ENCODE peak calls at places on chromosomes 4 and X, in seven cellular contexts. X is hepatocyte, L is GM13976, W is mammary epithelial cell, S is foreskin fibroblast, J is GM13977, T is transverse colon. U is an unnamed sample.

GRCh38 chr4:174828845-174829701 is at the start of gene GLRA3:
- DNase-seq in L (peak), J (peak), S (peak), T (peak), X (peak), W (peak), U (peak)

GRCh38 chrX:1657367-1658082 is 42.7 kb downstream of the ASMT start:
- DNase-seq in J (peak), T (peak), X (no peak), W (peak), L (peak), S (peak), U (no peak)

GRCh38 chrX:40530471-40530870 is 50.3 kb upstream of the ATP6AP2 start:
- DNase-seq in L (no peak), W (no peak), S (no peak), X (no peak), T (no peak), J (no peak), U (no peak)

GRCh38 chrX:46488712-46489111 is 56.5 kb downstream of the ZNF674 start:
- DNase-seq in X (no peak), T (no peak), S (no peak), W (no peak), J (no peak), L (no peak), U (no peak)

GRCh38 chr4:47531241-47531953 is 46.3 kb downstream of the ATP10D start:
- DNase-seq in S (peak), J (peak), L (peak), X (peak), W (peak), T (peak), U (peak)

GRCh38 chrX:115642895-115643530 is 82.0 kb downstream of the PLS3 start:
- DNase-seq in T (peak), W (peak), J (peak), X (peak), L (peak), S (peak), U (no peak)

GRCh38 chr4:6956087-6956433 is 46.4 kb downstream of the TBC1D14 start:
- DNase-seq in T (no peak), X (no peak), W (no peak), S (no peak), L (no peak), J (no peak), U (no peak)

GRCh38 chrX:63746278-63746677 is 38.7 kb downstream of the ARHGEF9 start:
- DNase-seq in X (no peak), W (peak), L (peak), J (peak), S (no peak), T (no peak), U (no peak)

GRCh38 chr4:156594619-156595018 is 377.0 kb downstream of the PDGFC start:
- DNase-seq in W (peak), T (peak), L (no peak), S (peak), J (no peak), X (peak), U (no peak)

GRCh38 chrX:49656554-49656953 is 39.2 kb downstream of the PAGE1 start:
- DNase-seq in W (no peak), S (no peak), X (no peak), T (no peak), J (no peak), L (no peak), U (no peak)

GRCh38 chr4:87882321-87882720 is 49.6 kb downstream of the MEPE start:
- DNase-seq in J (no peak), S (no peak), L (no peak), T (no peak), X (no peak), W (no peak), U (no peak)

GRCh38 chr4:23213198-23213597 is 520.5 kb downstream of the GBA3 start:
- DNase-seq in J (no peak), X (no peak), S (no peak), L (no peak), W (no peak), T (no peak), U (no peak)

GRCh38 chr4:16642897-16643296 is 255.5 kb downstream of the LDB2 start:
- DNase-seq in W (no peak), J (no peak), S (no peak), X (no peak), L (no peak), T (no peak), U (no peak)

GRCh38 chr4:187478292-187479205 is 517.0 kb upstream of the ZFP42 start:
- DNase-seq in T (no peak), S (peak), J (no peak), W (peak), L (no peak), X (peak), U (no peak)

GRCh38 chr4:10366628-10367027 is 90.6 kb downstream of the ZNF518B start:
- DNase-seq in T (no peak), X (no peak), W (peak), J (no peak), S (no peak), L (no peak), U (no peak)

GRCh38 chr4:7828011-7828720 is 111.5 kb downstream of the AFAP1 start:
- DNase-seq in J (peak), W (peak), S (peak), L (peak), T (peak), X (peak), U (no peak)

GRCh38 chrX:55695227-55696018 is 22.1 kb upstream of the RRAGB start:
- DNase-seq in J (no peak), X (no peak), S (no peak), L (no peak), T (no peak), W (no peak), U (no peak)

GRCh38 chr4:97994765-97995465 is 148.4 kb downstream of the STPG2 start:
- DNase-seq in X (no peak), S (no peak), L (no peak), J (no peak), W (peak), T (no peak), U (no peak)

GRCh38 chrX:103774070-103774642 is 2.5 kb upstream of the PLP1 start:
- DNase-seq in J (no peak), T (no peak), S (peak), X (peak), W (peak), L (no peak), U (no peak)

GRCh38 chr4:13793020-13793710 is 165.6 kb upstream of the BOD1L1 start:
- DNase-seq in J (no peak), L (no peak), S (no peak), T (no peak), W (no peak), X (no peak), U (no peak)

GRCh38 chr4:2395584-2395983 is 22.9 kb downstream of the ZFYVE28 start:
- DNase-seq in W (no peak), J (no peak), T (no peak), S (no peak), L (no peak), X (no peak), U (no peak)

GRCh38 chrX:130994671-130995070 is 63.5 kb upstream of the ARHGAP36 start:
- DNase-seq in X (peak), W (no peak), J (peak), S (peak), T (no peak), L (peak), U (no peak)

GRCh38 chrX:48631376-48632090 is 34.2 kb downstream of the WDR13 start:
- DNase-seq in W (peak), L (peak), X (peak), T (peak), S (peak), J (peak), U (peak)

GRCh38 chr4:101981756-101982155 is 191.2 kb downstream of the BANK1 start:
- DNase-seq in L (no peak), J (no peak), W (peak), T (no peak), X (peak), S (no peak), U (no peak)

GRCh38 chrX:10156199-10157031 is at the start of gene CLCN4:
- DNase-seq in T (peak), S (peak), J (peak), X (peak), W (no peak), L (peak), U (no peak)

GRCh38 chr4:87103691-87104187 is 116.7 kb downstream of the KLHL8 start:
- DNase-seq in L (no peak), J (no peak), W (peak), X (no peak), T (no peak), S (peak), U (no peak)

GRCh38 chr4:6548201-6548881 is 26.6 kb upstream of the MAN2B2 start:
- DNase-seq in W (peak), X (no peak), J (no peak), S (peak), L (no peak), T (no peak), U (no peak)

GRCh38 chr4:84499065-84499982 is at the start of gene NKX6-1:
- DNase-seq in T (peak), S (peak), J (no peak), L (no peak), W (peak), X (peak), U (no peak)

GRCh38 chr4:5758741-5759140 is 47.7 kb downstream of the EVC start:
- DNase-seq in T (no peak), J (no peak), L (no peak), X (peak), W (peak), S (peak), U (no peak)

GRCh38 chr4:37970702-37971101 is 10.5 kb downstream of the PTTG2 start:
- DNase-seq in L (no peak), X (no peak), J (no peak), T (peak), S (peak), W (peak), U (peak)

GRCh38 chr4:76830612-76831474 is 67.1 kb downstream of the SOWAHB start:
- DNase-seq in W (no peak), S (peak), L (no peak), J (no peak), X (peak), T (peak), U (no peak)

GRCh38 chrX:153336128-153336894 is 2.4 kb downstream of the ZNF275 start:
- DNase-seq in X (no peak), S (no peak), W (peak), T (no peak), L (peak), J (peak), U (no peak)

GRCh38 chr4:176945314-176945713 is 152.6 kb upstream of the VEGFC start:
- DNase-seq in T (no peak), S (no peak), X (no peak), L (no peak), J (no peak), W (no peak), U (no peak)

GRCh38 chr4:139200102-139200501 is 23.1 kb upstream of the ELF2 start:
- DNase-seq in J (no peak), S (no peak), X (no peak), T (no peak), W (no peak), L (no peak), U (no peak)

GRCh38 chr4:76736434-76736833 is 161.5 kb downstream of the SOWAHB start:
- DNase-seq in J (no peak), S (peak), W (no peak), T (no peak), L (no peak), X (no peak), U (no peak)

GRCh38 chr4:6368096-6368495 is 98.4 kb downstream of the WFS1 start:
- DNase-seq in J (no peak), T (no peak), X (no peak), L (no peak), S (no peak), W (no peak), U (no peak)

DNA sequence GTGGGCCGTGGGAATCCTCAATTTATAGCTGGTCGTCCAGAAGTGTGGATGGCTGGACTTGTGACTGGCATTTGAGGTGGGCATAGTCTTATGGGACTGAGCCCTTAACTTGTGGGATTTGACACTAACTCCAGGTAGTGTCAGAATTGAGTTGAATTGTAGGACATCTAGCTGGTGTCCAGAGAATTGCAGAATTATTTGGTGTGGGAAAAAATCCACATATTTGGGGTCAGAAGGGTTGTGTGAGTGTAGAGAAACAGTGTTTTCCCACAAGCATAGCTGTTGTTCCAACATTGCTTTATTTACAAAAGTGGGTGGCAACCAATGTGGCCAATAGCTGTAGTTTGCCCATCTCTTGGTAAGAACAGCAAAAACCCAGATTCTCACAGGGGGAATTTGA is 91.3 kb downstream of the MOSPD2 start:
- DNase-seq in X (no peak), J (no peak), S (peak), W (peak), L (no peak), T (no peak), U (no peak)
- TF ChIP-seq CTCF in X (no peak), J (no peak), S (no peak), W (peak), L (no peak), T (no peak), U (no peak)

DNA sequence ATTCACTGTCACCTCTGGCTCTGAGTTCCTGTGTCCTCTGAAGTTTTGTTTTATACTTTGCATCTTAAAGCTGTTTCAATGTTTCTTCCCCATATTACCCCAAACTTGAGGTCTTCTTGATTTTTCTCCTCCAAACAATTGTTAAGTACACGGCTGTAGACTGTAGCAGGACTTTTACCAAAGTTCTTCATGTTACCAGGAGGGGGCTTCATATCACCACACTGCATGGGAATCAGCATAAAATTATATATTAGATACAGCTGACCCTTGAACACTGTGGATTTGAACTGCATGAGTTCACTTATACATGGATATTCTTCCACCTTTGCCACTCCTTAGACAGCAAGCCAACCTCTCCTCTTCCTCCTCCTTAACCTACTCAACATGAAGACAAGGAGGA is 56.6 kb downstream of the SPATA18 start:
- DNase-seq in T (no peak), S (peak), J (no peak), X (no peak), W (no peak), L (no peak), U (no peak)
- TF ChIP-seq CTCF in T (no peak), S (no peak), J (no peak), X (peak), W (no peak), L (no peak), U (no peak)

GRCh38 chr4:182925298-182925738 is 8.1 kb upstream of the DCTD start:
- DNase-seq in S (peak), T (peak), X (peak), J (peak), L (peak), W (peak), U (peak)
- TF ChIP-seq CTCF in S (peak), T (peak), X (peak), J (peak), L (peak), W (peak), U (peak)

GRCh38 chrX:124393238-124393637 is 46.9 kb downstream of the SH2D1A start:
- DNase-seq in T (no peak), W (no peak), X (no peak), S (no peak), J (no peak), L (no peak), U (no peak)
- TF ChIP-seq CTCF in T (no peak), W (no peak), X (no peak), S (no peak), J (no peak), L (no peak), U (no peak)

GRCh38 chrX:112651766-112652165 is 28.0 kb downstream of the LHFPL1 start:
- DNase-seq in X (no peak), J (no peak), S (no peak), W (no peak), T (no peak), L (no peak), U (no peak)
- TF ChIP-seq CTCF in X (no peak), J (no peak), S (no peak), W (no peak), T (no peak), L (no peak), U (no peak)